ENCODE peak calls at places on chromosomes 1 and 21, in four cellular contexts. One of them, this sample, is unnamed.

GRCh38 chr1:16163882-16164820 is 8.3 kb upstream of the EPHA2 start:
- DNase-seq in IMR-90: peak
- DNase-seq in GM12878: no peak
- DNase-seq in K562: peak
- DNase-seq in this sample: peak

GRCh38 chr1:98903261-98903660 is 101.4 kb downstream of the PLPPR5 start:
- DNase-seq in IMR-90: peak
- DNase-seq in K562: no peak
- DNase-seq in GM12878: no peak
- DNase-seq in this sample: peak

GRCh38 chr1:76257823-76258222 is 183.3 kb downstream of the ST6GALNAC3 start:
- DNase-seq in IMR-90: no peak
- DNase-seq in GM12878: no peak
- DNase-seq in K562: no peak
- DNase-seq in this sample: peak

GRCh38 chr21:25509862-25510261 is 97.4 kb downstream of the MRPL39 start:
- DNase-seq in GM12878: no peak
- DNase-seq in IMR-90: no peak
- DNase-seq in K562: no peak
- DNase-seq in this sample: no peak

GRCh38 chr1:23524716-23525401 is 6.2 kb downstream of the E2F2 start:
- DNase-seq in IMR-90: no peak
- DNase-seq in GM12878: no peak
- DNase-seq in K562: no peak
- DNase-seq in this sample: no peak

GRCh38 chr21:45537111-45537745 is 5.0 kb downstream of the SLC19A1 start:
- DNase-seq in IMR-90: no peak
- DNase-seq in GM12878: no peak
- DNase-seq in K562: no peak
- DNase-seq in this sample: no peak

GRCh38 chr1:55428944-55429931 is 214.1 kb upstream of the USP24 start:
- DNase-seq in GM12878: no peak
- DNase-seq in K562: peak
- DNase-seq in IMR-90: peak
- DNase-seq in this sample: peak

GRCh38 chr1:16019580-16020277 is 1.9 kb upstream of the HSPB7 start:
- DNase-seq in IMR-90: peak
- DNase-seq in GM12878: no peak
- DNase-seq in K562: no peak
- DNase-seq in this sample: no peak

GRCh38 chr1:43719063-43719462 is 11.7 kb downstream of the ST3GAL3 start:
- DNase-seq in IMR-90: peak
- DNase-seq in K562: no peak
- DNase-seq in GM12878: no peak
- DNase-seq in this sample: no peak

GRCh38 chr1:206803221-206803730 is 31.0 kb upstream of the IL10 start:
- DNase-seq in GM12878: peak
- DNase-seq in K562: no peak
- DNase-seq in IMR-90: no peak
- DNase-seq in this sample: no peak

GRCh38 chr1:115555446-115555845 is 86.3 kb upstream of the VANGL1 start:
- DNase-seq in GM12878: no peak
- DNase-seq in K562: no peak
- DNase-seq in IMR-90: peak
- DNase-seq in this sample: no peak

GRCh38 chr1:232367293-232367692 is 262.6 kb downstream of the SIPA1L2 start:
- DNase-seq in IMR-90: no peak
- DNase-seq in K562: no peak
- DNase-seq in GM12878: no peak
- DNase-seq in this sample: no peak

GRCh38 chr21:38351961-38352521 is 95.2 kb downstream of the KCNJ15 start:
- DNase-seq in IMR-90: peak
- DNase-seq in GM12878: no peak
- DNase-seq in K562: no peak
- DNase-seq in this sample: peak

GRCh38 chr1:77143529-77144121 is 75.6 kb downstream of the PIGK start:
- DNase-seq in IMR-90: peak
- DNase-seq in K562: no peak
- DNase-seq in GM12878: no peak
- DNase-seq in this sample: peak

GRCh38 chr1:158112994-158113758 is 67.5 kb upstream of the CD1D start:
- DNase-seq in K562: no peak
- DNase-seq in IMR-90: peak
- DNase-seq in GM12878: no peak
- DNase-seq in this sample: peak

GRCh38 chr1:216686860-216687545 is 36.2 kb downstream of the ESRRG start:
- DNase-seq in GM12878: no peak
- DNase-seq in K562: no peak
- DNase-seq in IMR-90: peak
- DNase-seq in this sample: no peak

GRCh38 chr1:216688127-216688657 is 35.0 kb downstream of the ESRRG start:
- DNase-seq in GM12878: no peak
- DNase-seq in K562: no peak
- DNase-seq in IMR-90: no peak
- DNase-seq in this sample: no peak

DNA sequence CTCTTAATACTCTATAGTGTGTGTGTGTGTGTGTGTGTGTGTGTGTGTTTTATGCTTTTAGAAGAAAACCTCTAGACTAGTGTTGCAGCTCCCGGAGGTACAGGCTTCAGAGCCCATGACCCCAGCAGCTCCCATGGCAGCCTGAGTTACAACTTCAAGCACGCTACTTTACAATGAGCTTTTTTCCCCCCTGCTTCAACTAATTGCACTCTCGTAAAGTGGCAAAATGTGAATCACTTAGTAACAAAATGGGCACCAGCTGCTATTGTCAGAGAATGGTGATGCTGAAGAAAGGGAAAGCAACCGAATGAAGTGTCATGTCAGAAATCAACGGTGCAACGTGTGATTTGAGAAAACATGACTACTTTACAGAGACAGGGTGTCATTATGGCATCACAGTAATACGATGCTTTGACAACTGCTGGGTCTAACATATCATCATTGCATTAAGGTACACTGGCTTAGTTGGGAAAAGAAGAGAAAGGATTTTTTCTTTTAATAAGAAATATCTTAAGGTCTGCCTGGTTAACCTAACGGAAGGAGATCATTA is 40.5 kb downstream of the ESRRG start:
- DNase-seq in GM12878: no peak
- DNase-seq in K562: no peak
- DNase-seq in IMR-90: no peak
- DNase-seq in this sample: no peak
- H2AFZ ChIP-seq in GM12878: no peak
- H2AFZ ChIP-seq in K562: no peak
- H2AFZ ChIP-seq in IMR-90: no peak
- H2AFZ ChIP-seq in this sample: no peak

GRCh38 chr1:234986750-234987414 is 141.8 kb downstream of the TOMM20 start:
- DNase-seq in IMR-90: no peak
- DNase-seq in K562: no peak
- DNase-seq in GM12878: no peak
- DNase-seq in this sample: peak

GRCh38 chr1:234988536-234988935 is 140.1 kb downstream of the TOMM20 start:
- DNase-seq in GM12878: no peak
- DNase-seq in K562: no peak
- DNase-seq in IMR-90: no peak
- DNase-seq in this sample: no peak

GRCh38 chr1:234988160-234988528 is 140.5 kb downstream of the TOMM20 start:
- DNase-seq in IMR-90: no peak
- DNase-seq in GM12878: no peak
- DNase-seq in K562: no peak
- DNase-seq in this sample: no peak

GRCh38 chr1:234989019-234989418 is 139.6 kb downstream of the TOMM20 start:
- DNase-seq in GM12878: no peak
- DNase-seq in K562: no peak
- DNase-seq in IMR-90: peak
- DNase-seq in this sample: no peak

DNA sequence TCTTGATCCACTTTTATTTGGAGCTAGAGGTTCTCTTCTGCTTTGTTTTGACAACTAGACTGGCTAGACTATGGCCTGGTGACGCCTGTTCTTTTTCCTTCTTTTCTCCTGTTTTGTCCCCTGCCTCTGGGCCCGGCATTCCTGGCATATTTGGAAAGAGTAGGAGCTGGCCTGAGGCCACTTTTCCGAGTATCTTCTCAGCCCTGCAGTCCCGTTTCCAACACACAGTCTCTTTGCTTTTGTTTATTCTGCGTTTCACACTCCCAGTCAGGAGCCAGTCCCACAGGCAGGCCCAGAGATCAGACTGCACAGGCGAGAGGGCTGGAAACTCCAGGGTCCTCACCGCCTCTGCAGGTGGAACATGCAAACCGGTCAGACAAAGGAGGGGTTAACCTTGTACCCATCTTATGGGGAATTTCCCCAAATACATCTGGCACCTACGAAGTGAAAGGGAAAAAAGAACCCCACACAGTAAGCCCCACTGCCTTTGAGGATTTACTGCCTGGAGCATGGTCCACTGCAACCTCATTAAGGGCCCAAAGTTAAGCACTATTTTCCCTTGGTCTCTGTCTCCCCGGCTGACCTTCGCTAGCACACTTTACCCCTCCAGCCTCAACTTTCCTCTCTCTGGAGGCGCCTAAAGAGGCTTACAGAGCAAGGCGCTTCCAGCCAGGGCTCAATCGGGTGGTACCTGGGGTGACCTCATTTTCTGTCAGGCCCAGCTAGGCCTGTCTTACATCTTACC is 141.1 kb downstream of the TOMM20 start:
- DNase-seq in K562: no peak
- DNase-seq in GM12878: no peak
- DNase-seq in IMR-90: peak
- DNase-seq in this sample: peak
- TF ChIP-seq FOS in K562: no peak
- TF ChIP-seq FOS in GM12878: no peak
- TF ChIP-seq FOS in IMR-90: no peak
- TF ChIP-seq FOS in this sample: no peak

GRCh38 chr1:222454782-222455181 is 93.1 kb downstream of the HHIPL2 start:
- DNase-seq in K562: no peak
- DNase-seq in IMR-90: peak
- DNase-seq in GM12878: no peak
- DNase-seq in this sample: no peak
- H2AFZ ChIP-seq in K562: peak
- H2AFZ ChIP-seq in IMR-90: peak
- H2AFZ ChIP-seq in GM12878: no peak
- H2AFZ ChIP-seq in this sample: no peak

DNA sequence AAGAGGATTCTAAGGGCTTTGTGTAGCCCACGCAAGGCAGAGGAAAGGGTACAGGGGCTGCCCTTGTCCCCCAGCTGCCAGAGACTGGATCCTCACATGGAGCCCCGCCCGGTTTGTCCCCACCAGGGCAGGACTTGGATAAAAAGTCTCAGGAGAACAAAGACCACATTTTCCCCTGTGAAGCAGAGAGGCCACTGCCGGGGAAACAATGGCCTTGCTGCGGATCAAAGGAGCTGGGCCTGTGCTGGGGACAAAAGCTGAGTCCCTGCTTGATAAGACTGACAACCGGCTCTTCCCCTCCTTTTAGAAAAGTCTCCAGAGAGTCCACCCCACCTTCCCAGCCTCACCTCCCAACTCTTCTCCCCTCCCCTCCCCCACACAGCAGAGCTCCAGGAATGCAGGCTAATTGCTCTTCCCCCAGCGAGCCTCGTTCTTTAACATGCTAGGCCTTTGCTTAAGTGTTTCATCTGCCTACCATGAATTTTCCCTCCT is 142.4 kb downstream of the PLPP3 start:
- DNase-seq in GM12878: no peak
- DNase-seq in IMR-90: no peak
- DNase-seq in K562: no peak
- DNase-seq in this sample: no peak
- TF ChIP-seq FOS in GM12878: no peak
- TF ChIP-seq FOS in IMR-90: no peak
- TF ChIP-seq FOS in K562: no peak
- TF ChIP-seq FOS in this sample: no peak

DNA sequence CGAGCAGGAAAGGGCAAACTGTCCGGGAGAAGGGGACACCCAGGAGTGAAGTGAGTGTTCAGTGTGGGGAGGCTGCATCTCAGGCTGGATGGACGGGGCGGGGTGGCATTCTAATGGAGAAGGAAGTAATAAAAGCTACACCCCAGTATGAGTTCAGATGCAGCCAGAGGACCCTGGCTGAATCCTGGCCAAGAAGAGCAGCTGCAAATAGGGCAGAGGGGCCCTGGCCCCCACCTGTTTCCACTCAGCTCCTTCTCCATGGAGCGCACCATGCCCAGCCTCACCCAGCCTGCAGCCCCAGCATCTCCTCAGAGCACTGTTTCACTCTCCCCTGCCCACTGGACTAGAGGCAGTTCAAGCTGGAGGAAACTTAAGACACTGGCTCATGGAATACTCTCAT is 46.4 kb downstream of the KCND3 start:
- DNase-seq in IMR-90: no peak
- DNase-seq in GM12878: no peak
- DNase-seq in K562: no peak
- DNase-seq in this sample: no peak
- H2AFZ ChIP-seq in IMR-90: no peak
- H2AFZ ChIP-seq in GM12878: no peak
- H2AFZ ChIP-seq in K562: no peak
- H2AFZ ChIP-seq in this sample: no peak

GRCh38 chr1:167229719-167230385 is 9.2 kb downstream of the POU2F1 start:
- DNase-seq in GM12878: no peak
- DNase-seq in K562: peak
- DNase-seq in IMR-90: no peak
- DNase-seq in this sample: peak
- TF ChIP-seq FOS in GM12878: no peak
- TF ChIP-seq FOS in K562: peak
- TF ChIP-seq FOS in IMR-90: no peak
- TF ChIP-seq FOS in this sample: no peak

DNA sequence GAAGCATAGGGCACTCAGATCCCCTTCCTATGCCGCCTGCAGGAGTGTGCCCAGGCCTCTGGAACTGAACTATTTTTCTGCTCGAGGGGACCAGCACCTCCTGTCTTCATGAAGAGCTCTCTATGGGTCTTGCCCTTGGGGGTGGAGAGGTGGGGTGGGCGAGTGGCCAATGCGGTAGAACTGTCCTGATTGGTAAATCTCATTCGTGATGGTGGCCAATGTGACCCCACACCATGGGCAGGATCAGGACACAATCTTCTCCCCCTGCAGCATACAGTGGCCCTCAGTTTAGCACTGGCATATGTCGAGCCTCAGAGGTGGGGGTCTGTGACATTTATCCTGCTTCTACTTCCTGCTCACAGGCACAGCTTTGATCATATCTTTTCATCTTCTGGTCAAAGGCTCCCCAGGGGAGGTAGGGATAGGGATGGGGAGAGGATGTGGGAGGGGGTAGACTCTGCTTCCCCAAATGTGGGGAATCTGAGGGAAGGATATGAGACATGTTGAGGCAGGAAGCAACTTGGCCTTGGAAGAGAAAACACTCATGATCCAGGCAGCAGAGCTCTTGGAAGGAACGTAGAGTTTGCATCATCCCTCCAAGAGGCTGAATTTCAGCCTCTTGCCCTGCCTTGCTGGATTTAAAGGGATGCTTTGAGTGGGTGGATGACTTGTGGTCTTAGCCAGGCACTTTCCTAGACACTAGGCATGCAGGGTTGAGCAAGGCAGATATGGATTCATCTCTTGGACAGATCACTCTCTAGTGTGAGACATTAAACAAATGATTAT is 81.8 kb downstream of the LAMC2 start:
- DNase-seq in GM12878: no peak
- DNase-seq in IMR-90: peak
- DNase-seq in K562: no peak
- DNase-seq in this sample: peak
- H2AFZ ChIP-seq in GM12878: no peak
- H2AFZ ChIP-seq in IMR-90: peak
- H2AFZ ChIP-seq in K562: no peak
- H2AFZ ChIP-seq in this sample: peak